ENCODE peak calls at places on chromosomes 3 and 15, in five cellular contexts. B is CD8-positive, alpha-beta T cell; R is heart right ventricle; F is tibial artery; A is AG04450. J is an unnamed sample.

GRCh38 chr3:189460511-189460910 is 170.7 kb upstream of the TP63 start:
- DNase-seq in B (no peak), R (no peak), F (no peak), A (no peak), J (no peak)

GRCh38 chr3:127817331-127817821 is 4.9 kb downstream of the MGLL start:
- DNase-seq in B (no peak), R (no peak), F (no peak), A (no peak), J (no peak)

GRCh38 chr15:55353030-55353429 is 34.0 kb downstream of the PIGB start:
- DNase-seq in B (no peak), R (no peak), F (no peak), A (no peak), J (no peak)

GRCh38 chr3:171615742-171616141 is 155.5 kb upstream of the TNIK start:
- DNase-seq in B (no peak), R (no peak), F (no peak), A (no peak), J (no peak)

GRCh38 chr15:78291052-78291451 is 8.4 kb downstream of the SKIC8 start:
- DNase-seq in B (no peak), R (no peak), F (no peak), A (no peak), J (no peak)

GRCh38 chr3:13647314-13648059 is 98.6 kb downstream of the FBLN2 start:
- DNase-seq in B (peak), R (no peak), F (no peak), A (no peak), J (no peak)

GRCh38 chr15:63156708-63157065 is 590 bp downstream of the RPS27L start:
- DNase-seq in B (peak), R (peak), F (peak), A (no peak), J (no peak)

GRCh38 chr3:194488007-194488742 is 1.4 kb upstream of the ATP13A3 start:
- DNase-seq in B (peak), R (no peak), F (no peak), A (no peak), J (no peak)

GRCh38 chr15:52143862-52144261 is 31.3 kb upstream of the BCL2L10 start:
- DNase-seq in B (no peak), R (no peak), F (no peak), A (peak), J (no peak)

GRCh38 chr15:55742498-55742926 is 440 bp downstream of the PRTG start:
- DNase-seq in B (peak), R (peak), F (no peak), A (no peak), J (no peak)

GRCh38 chr15:29570931-29571727 is 251.1 kb downstream of the TJP1 start:
- DNase-seq in B (no peak), R (no peak), F (no peak), A (no peak), J (no peak)

GRCh38 chr3:149934524-149934923 is 36.2 kb downstream of the PFN2 start:
- DNase-seq in B (no peak), R (no peak), F (peak), A (peak), J (no peak)

GRCh38 chr3:171088496-171088895 is 62.0 kb upstream of the SLC2A2 start:
- DNase-seq in B (no peak), R (no peak), F (no peak), A (no peak), J (no peak)

GRCh38 chr3:13268961-13269391 is 151.1 kb downstream of the NUP210 start:
- DNase-seq in B (no peak), R (no peak), F (no peak), A (no peak), J (no peak)

GRCh38 chr3:42032693-42033349 is 58.3 kb upstream of the TRAK1 start:
- DNase-seq in B (no peak), R (no peak), F (peak), A (peak), J (no peak)

GRCh38 chr3:126468028-126468891 is 7.4 kb downstream of the ZXDC start:
- DNase-seq in B (no peak), R (no peak), F (peak), A (no peak), J (no peak)

GRCh38 chr15:89101302-89102191 is 13.3 kb downstream of the ABHD2 start:
- DNase-seq in B (no peak), R (peak), F (peak), A (peak), J (peak)

GRCh38 chr3:193831495-193832455 is 238.8 kb downstream of the OPA1 start:
- DNase-seq in B (no peak), R (no peak), F (no peak), A (no peak), J (no peak)

GRCh38 chr3:46715507-46716175 is 2.0 kb downstream of the PRSS50 start:
- DNase-seq in B (no peak), R (peak), F (peak), A (no peak), J (no peak)

GRCh38 chr3:174953068-174953467 is 93.9 kb downstream of the NAALADL2 start:
- DNase-seq in B (no peak), R (no peak), F (no peak), A (no peak), J (no peak)

GRCh38 chr15:65207280-65207679 is 4.0 kb downstream of the CILP start:
- DNase-seq in B (no peak), R (no peak), F (no peak), A (no peak), J (no peak)

GRCh38 chr15:94840794-94841587 is 609.6 kb downstream of the MCTP2 start:
- DNase-seq in B (no peak), R (no peak), F (peak), A (no peak), J (no peak)
- TF ChIP-seq CTCF in B (no peak), R (no peak), F (no peak), A (no peak), J (no peak)

DNA sequence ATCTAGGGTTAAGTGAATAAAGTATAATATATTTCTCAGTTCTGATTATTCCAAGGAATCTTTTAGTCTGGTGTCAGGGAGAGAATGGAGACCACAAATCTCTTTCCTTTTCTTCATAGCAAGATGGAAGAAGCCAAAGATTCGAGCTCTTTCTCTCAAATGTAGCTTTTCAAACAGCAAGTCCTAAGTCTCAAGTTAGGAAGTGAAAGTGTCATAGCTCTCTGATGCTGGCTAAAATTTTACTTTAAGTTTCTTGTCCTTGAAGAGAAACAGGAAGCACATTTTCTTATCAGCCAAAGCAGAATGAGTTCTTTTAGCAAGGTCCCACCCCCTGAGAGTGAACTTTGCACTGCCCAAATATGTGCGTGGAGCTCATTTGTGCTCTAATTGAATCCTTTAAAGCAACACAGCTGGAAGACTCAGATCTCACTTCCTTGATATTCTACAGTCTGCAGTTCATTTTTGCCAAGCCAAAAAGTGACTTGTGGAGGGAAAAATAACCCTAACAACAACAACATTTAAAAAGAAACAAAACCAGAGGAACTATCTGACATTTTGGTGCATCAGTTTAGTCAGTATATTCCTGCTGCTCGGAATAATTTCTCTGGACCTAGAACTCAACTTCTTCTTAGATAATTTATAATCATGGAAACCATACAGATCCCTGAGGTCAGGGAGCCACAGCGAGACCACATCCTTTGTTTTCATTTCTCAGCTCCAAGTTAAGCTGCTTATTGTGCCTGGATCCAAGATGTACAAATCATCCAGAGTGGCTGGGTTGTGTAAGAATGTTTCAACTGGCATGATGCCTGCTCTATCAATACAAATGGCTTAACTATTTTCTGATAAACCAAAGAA is 238.7 kb upstream of the P2RY1 start:
- DNase-seq in B (no peak), R (peak), F (no peak), A (peak), J (peak)
- H3K4me3 ChIP-seq in B (peak), R (no peak), F (peak), A (no peak), J (no peak)

DNA sequence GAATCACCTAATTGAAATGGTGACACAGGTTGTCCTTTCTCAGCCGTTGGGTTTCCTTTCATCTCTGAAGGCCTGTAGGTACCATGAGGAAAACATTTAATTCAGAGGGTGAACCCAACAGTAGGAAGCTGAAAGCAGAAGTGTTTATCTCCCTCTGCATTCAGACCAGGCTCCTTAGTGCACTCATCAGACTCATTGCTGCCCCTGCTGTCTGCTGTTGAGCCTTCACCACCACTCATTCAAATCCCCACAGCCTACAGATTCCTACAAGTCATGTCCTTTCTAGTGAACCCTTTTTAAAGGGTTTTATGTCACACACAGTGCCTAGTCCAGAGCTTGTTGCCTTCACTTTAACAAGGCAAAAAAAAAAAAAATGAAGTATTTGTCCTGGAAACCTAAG is 13.4 kb downstream of the WDR48 start:
- DNase-seq in B (peak), R (no peak), F (no peak), A (no peak), J (no peak)
- TF ChIP-seq CTCF in B (peak), R (peak), F (no peak), A (peak), J (peak)

DNA sequence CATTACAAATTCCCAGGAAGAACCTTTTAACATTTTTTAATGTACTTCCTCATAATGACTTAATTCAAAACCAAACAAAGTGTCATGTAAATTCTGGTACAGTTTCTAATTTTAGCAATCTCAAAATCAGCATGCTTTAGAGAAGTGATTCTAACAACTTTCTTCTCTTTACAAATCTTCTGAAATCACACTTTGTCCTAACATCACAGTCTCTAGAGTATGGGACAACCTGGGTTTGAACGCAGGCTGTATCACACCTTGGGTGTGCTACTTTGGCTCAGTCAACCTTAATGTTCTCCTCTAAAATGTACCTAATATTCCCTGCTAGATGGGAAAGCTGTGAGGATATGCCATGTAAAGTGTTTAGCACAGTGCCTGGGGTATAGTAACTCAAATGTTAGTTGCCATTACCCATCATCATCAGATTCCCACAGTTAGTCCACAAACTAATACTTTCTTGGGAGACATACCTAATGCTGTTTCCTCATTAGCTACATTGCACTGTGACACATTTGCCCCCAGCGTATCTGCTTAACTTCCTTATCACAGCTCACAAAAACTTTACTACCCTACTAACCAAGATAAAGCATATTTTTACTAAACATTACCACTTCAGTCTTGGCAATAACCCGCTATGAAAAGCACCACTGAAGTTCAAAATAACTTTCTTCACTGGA is 3.1 kb downstream of the TSPAN3 start:
- DNase-seq in B (no peak), R (no peak), F (no peak), A (no peak), J (no peak)
- H3K4me3 ChIP-seq in B (no peak), R (no peak), F (no peak), A (no peak), J (no peak)

DNA sequence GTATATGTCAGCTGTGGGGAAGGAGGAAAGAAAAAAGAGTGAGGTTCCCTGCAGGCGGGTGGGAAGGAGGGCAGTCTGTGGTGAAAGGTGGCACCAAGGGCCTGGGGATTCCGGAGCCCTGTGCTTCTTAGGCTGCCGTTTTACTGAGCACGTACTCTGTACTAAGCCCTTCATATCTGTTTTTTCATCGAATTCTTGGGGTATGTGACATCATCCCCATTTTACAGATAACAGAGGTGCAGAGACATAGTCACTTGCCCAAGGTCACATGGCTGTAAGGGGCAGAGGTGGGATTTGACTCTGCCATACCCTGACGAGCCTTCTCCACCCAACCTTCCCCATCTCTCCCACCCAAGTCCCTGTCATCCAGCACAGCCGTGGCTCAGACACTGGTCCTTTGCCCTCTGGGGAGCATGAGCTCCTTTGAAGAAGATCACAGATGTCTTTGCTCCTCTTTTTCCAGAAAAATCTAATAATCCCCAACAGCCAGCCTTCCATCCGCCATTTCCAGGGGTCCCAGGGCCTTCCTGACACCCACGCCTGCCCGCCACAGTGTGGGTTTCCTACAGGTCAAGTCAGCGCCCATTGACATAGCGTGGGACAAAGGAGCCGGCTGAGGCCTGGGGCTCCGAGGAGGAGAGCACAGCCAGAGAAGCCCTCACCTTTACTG is 24.2 kb downstream of the CYP11A1 start:
- DNase-seq in B (no peak), R (no peak), F (peak), A (no peak), J (no peak)
- TF ChIP-seq CTCF in B (no peak), R (no peak), F (no peak), A (no peak), J (no peak)

DNA sequence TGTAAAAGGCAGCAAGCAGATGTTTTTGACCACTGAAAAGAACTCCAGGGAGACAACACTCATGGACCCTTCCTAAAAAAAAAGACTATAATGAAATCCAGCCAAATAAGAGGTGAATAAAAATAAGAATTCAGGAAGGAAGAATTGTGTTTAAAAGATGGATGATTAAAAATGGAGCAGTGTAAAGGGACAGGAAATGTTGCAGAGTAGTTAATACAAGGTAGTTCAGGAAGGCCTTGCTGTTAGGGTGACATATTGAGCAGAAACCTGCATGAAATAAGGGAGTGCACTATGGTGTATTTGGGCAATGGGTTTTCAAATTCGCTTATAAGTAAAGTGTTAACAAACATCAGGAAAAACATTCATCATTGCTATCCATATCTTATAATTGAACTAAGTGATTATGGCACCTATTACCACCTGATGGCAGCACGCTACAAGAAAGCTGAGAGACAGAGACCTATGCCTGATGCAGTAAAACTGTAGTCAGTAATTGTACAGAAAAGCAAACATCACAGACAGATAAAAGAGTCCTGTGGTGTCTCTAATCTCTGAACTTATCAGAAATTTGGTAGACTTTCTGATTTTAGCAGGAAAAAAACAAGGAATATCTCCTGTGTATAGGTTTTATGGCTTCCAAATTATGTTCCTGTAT is 5.8 kb upstream of the DBR1 start:
- DNase-seq in B (peak), R (no peak), F (no peak), A (no peak), J (no peak)
- H3K4me3 ChIP-seq in B (no peak), R (no peak), F (no peak), A (no peak), J (no peak)